ENCODE peak calls at places on chromosomes 11 and 22, in six cellular contexts. F, U, A, P, N and O are unnamed samples.

GRCh38 chr11:46914363-46914762 is 4.0 kb downstream of the LRP4 start:
- DNase-seq in F (no peak), U (no peak), A (no peak), P (no peak), N (peak), O (no peak)

GRCh38 chr22:32080904-32081303 is 37.8 kb downstream of the SLC5A1 start:
- DNase-seq in F (no peak), U (no peak), A (peak), P (no peak), N (peak), O (no peak)

GRCh38 chr22:49536571-49537131 is 291.0 kb downstream of the BRD1 start:
- DNase-seq in F (no peak), U (no peak), A (no peak), P (no peak), N (no peak), O (no peak)

GRCh38 chr11:62933285-62933684 is 12.1 kb upstream of the CHRM1 start:
- DNase-seq in F (no peak), U (peak), A (no peak), P (no peak), N (no peak), O (no peak)

GRCh38 chr11:108666373-108666772 is 1.5 kb downstream of the DDX10 start:
- DNase-seq in F (no peak), U (no peak), A (no peak), P (no peak), N (no peak), O (no peak)

GRCh38 chr11:57487920-57488319 is 27.6 kb downstream of the SLC43A1 start:
- DNase-seq in F (no peak), U (no peak), A (no peak), P (no peak), N (no peak), O (no peak)

GRCh38 chr11:60762851-60763691 is 6.4 kb downstream of the MS4A15 start:
- DNase-seq in F (no peak), U (no peak), A (no peak), P (no peak), N (peak), O (no peak)

GRCh38 chr22:36317658-36318271 is 64.8 kb downstream of the APOL1 start:
- DNase-seq in F (no peak), U (no peak), A (no peak), P (no peak), N (no peak), O (no peak)

GRCh38 chr11:12182650-12183511 is 72.5 kb downstream of the MICAL2 start:
- DNase-seq in F (no peak), U (no peak), A (no peak), P (no peak), N (peak), O (no peak)

GRCh38 chr22:22032099-22032905 is 49.7 kb upstream of the TOP3B start:
- DNase-seq in F (no peak), U (no peak), A (no peak), P (no peak), N (no peak), O (no peak)